ENCODE peak calls at places on chromosomes 13 and 19, in seven cellular contexts. One of them, this sample, is unnamed.

GRCh38 chr19:8208119-8208709 is 956 bp upstream of the CERS4 start:
- DNase-seq in hepatocyte: peak; percentile 66
- DNase-seq in heart left ventricle: no peak
- DNase-seq in esophagus muscularis mucosa: no peak
- DNase-seq in left lung: no peak
- DNase-seq in aorta: no peak
- DNase-seq in left ventricle myocardium inferior: peak; percentile 24
- DNase-seq in this sample: no peak

GRCh38 chr19:10766681-10767201 is 48.9 kb downstream of the DNM2 start:
- DNase-seq in hepatocyte: no peak
- DNase-seq in heart left ventricle: peak; percentile 60
- DNase-seq in esophagus muscularis mucosa: no peak
- DNase-seq in left lung: no peak
- DNase-seq in aorta: peak; percentile 70
- DNase-seq in left ventricle myocardium inferior: peak; percentile 49
- DNase-seq in this sample: peak; percentile 55

GRCh38 chr19:8501547-8501946 is 893 bp downstream of the PRAM1 start:
- DNase-seq in hepatocyte: no peak
- DNase-seq in heart left ventricle: no peak
- DNase-seq in esophagus muscularis mucosa: no peak
- DNase-seq in left lung: no peak
- DNase-seq in aorta: no peak
- DNase-seq in left ventricle myocardium inferior: no peak
- DNase-seq in this sample: no peak

GRCh38 chr19:28228854-28229253 is 984.1 kb downstream of the UQCRFS1 start:
- DNase-seq in hepatocyte: no peak
- DNase-seq in heart left ventricle: no peak
- DNase-seq in esophagus muscularis mucosa: no peak
- DNase-seq in left lung: no peak
- DNase-seq in aorta: no peak
- DNase-seq in left ventricle myocardium inferior: no peak
- DNase-seq in this sample: no peak

GRCh38 chr19:3455960-3456601 is 24.2 kb downstream of the SMIM24 start:
- DNase-seq in hepatocyte: no peak
- DNase-seq in heart left ventricle: no peak
- DNase-seq in esophagus muscularis mucosa: no peak
- DNase-seq in left lung: peak; percentile 62
- DNase-seq in aorta: no peak
- DNase-seq in left ventricle myocardium inferior: no peak
- DNase-seq in this sample: no peak

GRCh38 chr13:40812102-40812501 is 22.7 kb downstream of the SLC25A15 start:
- DNase-seq in hepatocyte: no peak
- DNase-seq in heart left ventricle: no peak
- DNase-seq in esophagus muscularis mucosa: no peak
- DNase-seq in left lung: no peak
- DNase-seq in aorta: no peak
- DNase-seq in left ventricle myocardium inferior: no peak
- DNase-seq in this sample: no peak

GRCh38 chr19:34556500-34556899 is 74.9 kb downstream of the WTIP start:
- DNase-seq in hepatocyte: peak; percentile 23
- DNase-seq in heart left ventricle: no peak
- DNase-seq in esophagus muscularis mucosa: no peak
- DNase-seq in left lung: no peak
- DNase-seq in aorta: no peak
- DNase-seq in left ventricle myocardium inferior: no peak
- DNase-seq in this sample: no peak

GRCh38 chr19:44753932-44754742 is 5.6 kb downstream of the BCL3 start:
- DNase-seq in hepatocyte: peak; percentile 92
- DNase-seq in heart left ventricle: peak; percentile 97
- DNase-seq in esophagus muscularis mucosa: peak; percentile 99
- DNase-seq in left lung: peak; percentile 99
- DNase-seq in aorta: peak; percentile 98
- DNase-seq in left ventricle myocardium inferior: peak; percentile 96
- DNase-seq in this sample: peak; percentile 92

GRCh38 chr19:45414468-45414867 is 8.0 kb downstream of the POLR1G start:
- DNase-seq in hepatocyte: no peak
- DNase-seq in heart left ventricle: no peak
- DNase-seq in esophagus muscularis mucosa: no peak
- DNase-seq in left lung: no peak
- DNase-seq in aorta: no peak
- DNase-seq in left ventricle myocardium inferior: no peak
- DNase-seq in this sample: no peak

GRCh38 chr19:14350302-14350701 is 30.9 kb upstream of the ADGRE5 start:
- DNase-seq in hepatocyte: no peak
- DNase-seq in heart left ventricle: no peak
- DNase-seq in esophagus muscularis mucosa: no peak
- DNase-seq in left lung: no peak
- DNase-seq in aorta: no peak
- DNase-seq in left ventricle myocardium inferior: no peak
- DNase-seq in this sample: no peak

GRCh38 chr19:34654796-34655195 is 22.2 kb downstream of the SCGB2B2 start:
- DNase-seq in hepatocyte: no peak
- DNase-seq in heart left ventricle: no peak
- DNase-seq in esophagus muscularis mucosa: no peak
- DNase-seq in left lung: no peak
- DNase-seq in aorta: no peak
- DNase-seq in left ventricle myocardium inferior: no peak
- DNase-seq in this sample: no peak

GRCh38 chr19:18795540-18795939 is 4.4 kb upstream of the COMP start:
- DNase-seq in hepatocyte: peak; percentile 67
- DNase-seq in heart left ventricle: no peak
- DNase-seq in esophagus muscularis mucosa: no peak
- DNase-seq in left lung: peak; percentile 67
- DNase-seq in aorta: peak; percentile 78
- DNase-seq in left ventricle myocardium inferior: no peak
- DNase-seq in this sample: no peak

GRCh38 chr19:20307127-20307526 is 140.1 kb downstream of the ZNF486 start:
- DNase-seq in hepatocyte: no peak
- DNase-seq in heart left ventricle: no peak
- DNase-seq in esophagus muscularis mucosa: no peak
- DNase-seq in left lung: no peak
- DNase-seq in aorta: no peak
- DNase-seq in left ventricle myocardium inferior: no peak
- DNase-seq in this sample: no peak

GRCh38 chr13:26011996-26012688 is 39.7 kb downstream of the SHISA2 start:
- DNase-seq in hepatocyte: no peak
- DNase-seq in heart left ventricle: no peak
- DNase-seq in esophagus muscularis mucosa: no peak
- DNase-seq in left lung: no peak
- DNase-seq in aorta: no peak
- DNase-seq in left ventricle myocardium inferior: no peak
- DNase-seq in this sample: no peak

GRCh38 chr19:10299545-10300458 is 9.8 kb downstream of the ZGLP1 start:
- DNase-seq in hepatocyte: no peak
- DNase-seq in heart left ventricle: no peak
- DNase-seq in esophagus muscularis mucosa: no peak
- DNase-seq in left lung: peak; percentile 71
- DNase-seq in aorta: peak; percentile 46
- DNase-seq in left ventricle myocardium inferior: no peak
- DNase-seq in this sample: no peak

GRCh38 chr13:47656651-47657050 is 344.4 kb downstream of the SUCLA2 start:
- DNase-seq in hepatocyte: no peak
- DNase-seq in heart left ventricle: no peak
- DNase-seq in esophagus muscularis mucosa: no peak
- DNase-seq in left lung: no peak
- DNase-seq in aorta: no peak
- DNase-seq in left ventricle myocardium inferior: no peak
- DNase-seq in this sample: no peak

GRCh38 chr19:18456974-18457373 is 19.0 kb upstream of the ISYNA1 start:
- DNase-seq in hepatocyte: no peak
- DNase-seq in heart left ventricle: no peak
- DNase-seq in esophagus muscularis mucosa: no peak
- DNase-seq in left lung: peak; percentile 56
- DNase-seq in aorta: peak; percentile 81
- DNase-seq in left ventricle myocardium inferior: peak; percentile 63
- DNase-seq in this sample: no peak

GRCh38 chr13:95957331-95957730 is 95.9 kb downstream of the UGGT2 start:
- DNase-seq in hepatocyte: no peak
- DNase-seq in heart left ventricle: no peak
- DNase-seq in esophagus muscularis mucosa: no peak
- DNase-seq in left lung: no peak
- DNase-seq in aorta: no peak
- DNase-seq in left ventricle myocardium inferior: no peak
- DNase-seq in this sample: no peak

GRCh38 chr19:7905859-7906258 is 2.2 kb downstream of the MAP2K7 start:
- DNase-seq in hepatocyte: no peak
- DNase-seq in heart left ventricle: no peak
- DNase-seq in esophagus muscularis mucosa: no peak
- DNase-seq in left lung: no peak
- DNase-seq in aorta: peak; percentile 47
- DNase-seq in left ventricle myocardium inferior: no peak
- DNase-seq in this sample: no peak

GRCh38 chr13:110129076-110129475 is 177.9 kb downstream of the COL4A1 start:
- DNase-seq in hepatocyte: no peak
- DNase-seq in heart left ventricle: no peak
- DNase-seq in esophagus muscularis mucosa: peak; percentile 66
- DNase-seq in left lung: no peak
- DNase-seq in aorta: no peak
- DNase-seq in left ventricle myocardium inferior: no peak
- DNase-seq in this sample: no peak

GRCh38 chr19:6047741-6048231 is 62.5 kb downstream of the RFX2 start:
- DNase-seq in hepatocyte: peak; percentile 71
- DNase-seq in heart left ventricle: no peak
- DNase-seq in esophagus muscularis mucosa: peak; percentile 87
- DNase-seq in left lung: no peak
- DNase-seq in aorta: peak; percentile 46
- DNase-seq in left ventricle myocardium inferior: no peak
- DNase-seq in this sample: no peak

GRCh38 chr19:8615813-8616596 is 5.5 kb upstream of the ADAMTS10 start:
- DNase-seq in hepatocyte: peak; percentile 64
- DNase-seq in heart left ventricle: no peak
- DNase-seq in esophagus muscularis mucosa: no peak
- DNase-seq in left lung: peak; percentile 85
- DNase-seq in aorta: peak; percentile 81
- DNase-seq in left ventricle myocardium inferior: peak; percentile 51
- DNase-seq in this sample: peak; percentile 54

GRCh38 chr13:75739244-75739868 is 103.2 kb downstream of the LMO7 start:
- DNase-seq in hepatocyte: no peak
- DNase-seq in heart left ventricle: no peak
- DNase-seq in esophagus muscularis mucosa: no peak
- DNase-seq in left lung: no peak
- DNase-seq in aorta: no peak
- DNase-seq in left ventricle myocardium inferior: no peak
- DNase-seq in this sample: no peak

GRCh38 chr19:13882841-13883240 is 5.9 kb downstream of the NANOS3 start:
- DNase-seq in hepatocyte: no peak
- DNase-seq in heart left ventricle: no peak
- DNase-seq in esophagus muscularis mucosa: no peak
- DNase-seq in left lung: no peak
- DNase-seq in aorta: no peak
- DNase-seq in left ventricle myocardium inferior: no peak
- DNase-seq in this sample: no peak

GRCh38 chr13:32278456-32278855 is 36.7 kb downstream of the ZAR1L start:
- DNase-seq in hepatocyte: no peak
- DNase-seq in heart left ventricle: no peak
- DNase-seq in esophagus muscularis mucosa: no peak
- DNase-seq in left lung: no peak
- DNase-seq in aorta: no peak
- DNase-seq in left ventricle myocardium inferior: no peak
- DNase-seq in this sample: no peak

GRCh38 chr13:112065867-112066623 is 904 bp upstream of the SOX1 start:
- DNase-seq in hepatocyte: no peak
- DNase-seq in heart left ventricle: no peak
- DNase-seq in esophagus muscularis mucosa: peak; percentile 72
- DNase-seq in left lung: no peak
- DNase-seq in aorta: no peak
- DNase-seq in left ventricle myocardium inferior: no peak
- DNase-seq in this sample: no peak
- H3K9me3 ChIP-seq in hepatocyte: no peaks in the 10 kb centered on the region
- H3K9me3 ChIP-seq in heart left ventricle: no peaks in the 10 kb centered on the region
- H3K9me3 ChIP-seq in esophagus muscularis mucosa: no peaks in the 10 kb centered on the region
- H3K9me3 ChIP-seq in left lung: no peaks in the 10 kb centered on the region
- H3K9me3 ChIP-seq in aorta: no peaks in the 10 kb centered on the region
- H3K9me3 ChIP-seq in left ventricle myocardium inferior: no peaks in the 10 kb centered on the region
- H3K9me3 ChIP-seq in this sample: no peaks in the 10 kb centered on the region

GRCh38 chr19:47756953-47757608 is 11.7 kb downstream of the NOP53 start:
- DNase-seq in hepatocyte: no peak
- DNase-seq in heart left ventricle: no peak
- DNase-seq in esophagus muscularis mucosa: no peak
- DNase-seq in left lung: peak; percentile 52
- DNase-seq in aorta: no peak
- DNase-seq in left ventricle myocardium inferior: no peak
- DNase-seq in this sample: no peak
- H3K36me3 ChIP-seq in hepatocyte: peaks cover 3% of the 10 kb centered on the region
- H3K36me3 ChIP-seq in heart left ventricle: peaks cover 42% of the 10 kb centered on the region
- H3K36me3 ChIP-seq in esophagus muscularis mucosa: peaks cover 88% of the 10 kb centered on the region
- H3K36me3 ChIP-seq in left lung: peaks cover 86% of the 10 kb centered on the region
- H3K36me3 ChIP-seq in aorta: no peaks in the 10 kb centered on the region
- H3K36me3 ChIP-seq in left ventricle myocardium inferior: peaks cover 82% of the 10 kb centered on the region
- H3K36me3 ChIP-seq in this sample: no peaks in the 10 kb centered on the region

GRCh38 chr19:1429750-1430149 is 8.4 kb upstream of the RPS15 start:
- DNase-seq in hepatocyte: peak; percentile 65
- DNase-seq in heart left ventricle: no peak
- DNase-seq in esophagus muscularis mucosa: no peak
- DNase-seq in left lung: no peak
- DNase-seq in aorta: no peak
- DNase-seq in left ventricle myocardium inferior: peak; percentile 65
- DNase-seq in this sample: no peak

GRCh38 chr19:1428738-1429391 is 9.3 kb upstream of the RPS15 start:
- DNase-seq in hepatocyte: no peak
- DNase-seq in heart left ventricle: no peak
- DNase-seq in esophagus muscularis mucosa: no peak
- DNase-seq in left lung: peak; percentile 77
- DNase-seq in aorta: no peak
- DNase-seq in left ventricle myocardium inferior: no peak
- DNase-seq in this sample: no peak

GRCh38 chr19:1425902-1426301 is 12.3 kb upstream of the RPS15 start:
- DNase-seq in hepatocyte: no peak
- DNase-seq in heart left ventricle: no peak
- DNase-seq in esophagus muscularis mucosa: no peak
- DNase-seq in left lung: no peak
- DNase-seq in aorta: no peak
- DNase-seq in left ventricle myocardium inferior: no peak
- DNase-seq in this sample: no peak

GRCh38 chr19:1425102-1425842 is 12.9 kb upstream of the RPS15 start:
- DNase-seq in hepatocyte: no peak
- DNase-seq in heart left ventricle: no peak
- DNase-seq in esophagus muscularis mucosa: no peak
- DNase-seq in left lung: no peak
- DNase-seq in aorta: no peak
- DNase-seq in left ventricle myocardium inferior: no peak
- DNase-seq in this sample: no peak

DNA sequence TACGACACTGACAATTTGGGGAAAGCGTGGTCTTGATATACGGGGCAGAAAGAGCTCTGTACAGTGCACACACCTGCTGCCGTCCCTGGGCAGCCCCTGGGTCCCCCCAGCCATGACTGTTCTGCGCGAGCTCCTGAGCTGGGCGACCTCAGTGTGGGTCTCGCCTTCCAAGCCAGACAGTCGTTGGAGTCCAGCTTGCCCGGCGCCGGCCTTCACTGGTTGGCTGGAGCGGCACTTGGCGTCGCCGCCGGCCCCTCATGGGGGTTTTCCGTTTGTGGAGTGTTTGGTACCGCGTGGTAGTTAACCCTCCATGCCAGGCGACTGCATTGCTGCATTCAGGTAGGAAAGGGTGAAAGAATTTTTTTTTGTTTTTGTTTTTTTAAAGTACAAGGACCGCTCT is 11.0 kb upstream of the RPS15 start:
- DNase-seq in hepatocyte: no peak
- DNase-seq in heart left ventricle: no peak
- DNase-seq in esophagus muscularis mucosa: no peak
- DNase-seq in left lung: no peak
- DNase-seq in aorta: no peak
- DNase-seq in left ventricle myocardium inferior: no peak
- DNase-seq in this sample: no peak
- H3K4me3 ChIP-seq in hepatocyte: no peak overlapping the region
- H3K4me3 ChIP-seq in heart left ventricle: no peak overlapping the region
- H3K4me3 ChIP-seq in esophagus muscularis mucosa: no peak overlapping the region
- H3K4me3 ChIP-seq in left lung: no peak overlapping the region
- H3K4me3 ChIP-seq in aorta: no peak overlapping the region
- H3K4me3 ChIP-seq in left ventricle myocardium inferior: no peak overlapping the region
- H3K4me3 ChIP-seq in this sample: no peak overlapping the region

GRCh38 chr19:56577719-56578602 is 10.7 kb downstream of the ZNF470 start:
- DNase-seq in hepatocyte: no peak
- DNase-seq in heart left ventricle: no peak
- DNase-seq in esophagus muscularis mucosa: no peak
- DNase-seq in left lung: no peak
- DNase-seq in aorta: no peak
- DNase-seq in left ventricle myocardium inferior: no peak
- DNase-seq in this sample: no peak
- H3K9me3 ChIP-seq in hepatocyte: peaks cover 94% of the 10 kb centered on the region
- H3K9me3 ChIP-seq in heart left ventricle: peaks cover 100% of the 10 kb centered on the region
- H3K9me3 ChIP-seq in esophagus muscularis mucosa: peaks cover 100% of the 10 kb centered on the region
- H3K9me3 ChIP-seq in left lung: peaks cover 29% of the 10 kb centered on the region
- H3K9me3 ChIP-seq in aorta: peaks cover 27% of the 10 kb centered on the region
- H3K9me3 ChIP-seq in left ventricle myocardium inferior: peaks cover 100% of the 10 kb centered on the region
- H3K9me3 ChIP-seq in this sample: peaks cover 52% of the 10 kb centered on the region